ENCODE peak calls at places on chromosomes 12 and 14, in nine cellular contexts. A is CD4-positive, alpha-beta T cell; V is kidney; Y is hepatocyte; P is brain microvascular endothelial cell; F is CD8-positive, alpha-beta memory T cell; L is body of pancreas; Z is H9; G is transverse colon. T is an unnamed sample.

GRCh38 chr14:77950371-77950770 is 150.5 kb downstream of the ADCK1 start:
- DNase-seq in Y (no peak), Z (no peak), L (no peak), V (no peak), P (no peak), A (no peak), F (no peak), G (no peak), T (no peak)

GRCh38 chr14:89165189-89165809 is 251.7 kb downstream of the FOXN3 start:
- DNase-seq in Z (no peak), L (no peak), P (peak), F (no peak), G (no peak), V (no peak), Y (no peak), A (no peak), T (peak)

GRCh38 chr14:98725196-98725595 is 546.8 kb downstream of the BCL11B start:
- DNase-seq in F (no peak), A (no peak), L (no peak), G (no peak), V (no peak), P (no peak), Y (no peak), Z (no peak), T (no peak)

GRCh38 chr12:6533653-6534157 is 612 bp upstream of the GAPDH start:
- DNase-seq in V (peak), P (no peak), Y (peak), G (peak), Z (peak), F (no peak), L (peak), A (no peak), T (peak)

GRCh38 chr14:89973234-89973823 is 17.6 kb downstream of the TDP1 start:
- DNase-seq in P (peak), V (peak), A (no peak), G (peak), Z (peak), F (peak), L (peak), Y (peak), T (peak)

GRCh38 chr12:122123051-122123760 is 44.6 kb downstream of the MLXIP start:
- DNase-seq in L (peak), P (peak), G (peak), V (peak), F (peak), Z (peak), A (peak), Y (peak), T (no peak)

GRCh38 chr12:112986291-112986800 is 8.0 kb downstream of the OAS2 start:
- DNase-seq in A (no peak), Z (no peak), F (no peak), V (no peak), Y (no peak), G (no peak), P (no peak), L (no peak), T (no peak)

GRCh38 chr12:56894698-56895368 is 39.4 kb downstream of the SDR9C7 start:
- DNase-seq in V (no peak), G (no peak), P (no peak), F (no peak), L (no peak), Z (no peak), A (no peak), Y (no peak), T (no peak)

GRCh38 chr12:77032406-77032805 is 33.0 kb downstream of the E2F7 start:
- DNase-seq in P (no peak), G (no peak), Y (no peak), A (no peak), Z (no peak), V (no peak), F (no peak), L (no peak), T (no peak)

GRCh38 chr12:114396869-114397719 is 8.8 kb downstream of the TBX5 start:
- DNase-seq in P (no peak), Y (no peak), A (no peak), L (no peak), G (no peak), Z (no peak), V (no peak), F (no peak), T (no peak)

GRCh38 chr12:29082522-29082921 is 66.6 kb upstream of the FAR2 start:
- DNase-seq in F (no peak), P (no peak), Y (no peak), G (no peak), Z (no peak), V (no peak), A (no peak), L (no peak), T (no peak)

GRCh38 chr12:5537771-5538170 is 105.9 kb downstream of the NTF3 start:
- DNase-seq in F (no peak), Y (no peak), L (no peak), G (no peak), P (no peak), V (no peak), A (no peak), Z (no peak), T (no peak)

GRCh38 chr14:85063747-85064146 is 466.2 kb upstream of the FLRT2 start:
- DNase-seq in G (no peak), V (no peak), Z (no peak), Y (no peak), P (no peak), F (no peak), A (no peak), L (no peak), T (no peak)

GRCh38 chr12:51368640-51369517 is 22.3 kb downstream of the GALNT6 start:
- DNase-seq in L (peak), Z (peak), V (peak), F (peak), Y (no peak), G (peak), A (peak), P (peak), T (peak)

GRCh38 chr12:6688543-6688999 is 604 bp downstream of the ZNF384 start:
- DNase-seq in G (peak), V (peak), P (peak), A (peak), F (no peak), L (peak), Z (no peak), Y (peak), T (peak)

GRCh38 chr12:68138480-68138879 is 21.1 kb downstream of the IFNG start:
- DNase-seq in L (no peak), Z (no peak), P (no peak), A (no peak), F (no peak), V (no peak), G (no peak), Y (no peak), T (no peak)

GRCh38 chr14:94038510-94038909 is 12.4 kb downstream of the OTUB2 start:
- DNase-seq in Z (no peak), P (no peak), A (no peak), Y (no peak), V (no peak), F (no peak), G (no peak), L (no peak), T (no peak)

GRCh38 chr14:101634453-101635237 is 73.3 kb downstream of the DIO3 start:
- DNase-seq in F (no peak), G (no peak), V (no peak), Z (peak), P (no peak), L (no peak), A (no peak), Y (no peak), T (no peak)

GRCh38 chr12:54991161-54991991 is 6.8 kb upstream of the TESPA1 start:
- DNase-seq in F (no peak), A (no peak), Z (no peak), G (no peak), P (no peak), L (no peak), V (no peak), Y (no peak), T (no peak)

GRCh38 chr12:100672075-100672592 is 98.7 kb downstream of the GAS2L3 start:
- DNase-seq in P (no peak), F (no peak), Y (no peak), L (peak), Z (peak), A (no peak), G (peak), V (no peak), T (peak)

GRCh38 chr12:42887657-42888056 is 298.1 kb upstream of the PRICKLE1 start:
- DNase-seq in G (no peak), P (no peak), Y (no peak), A (no peak), F (no peak), L (no peak), V (no peak), Z (no peak), T (no peak)

GRCh38 chr12:49440031-49440430 is 72.8 kb downstream of the SPATS2 start:
- DNase-seq in L (no peak), Z (no peak), A (no peak), G (no peak), V (no peak), F (no peak), Y (no peak), P (no peak), T (no peak)

GRCh38 chr14:75428230-75429104 is 645 bp downstream of the JDP2 start:
- DNase-seq in L (peak), F (no peak), Z (no peak), P (no peak), A (no peak), G (peak), Y (peak), V (peak), T (peak)

GRCh38 chr14:103067231-103067954 is 10.0 kb upstream of the CDC42BPB start:
- DNase-seq in Z (no peak), Y (no peak), P (no peak), A (no peak), L (no peak), V (peak), F (no peak), G (peak), T (peak)

GRCh38 chr12:28574746-28575592 is 384.7 kb downstream of the CCDC91 start:
- DNase-seq in V (no peak), G (peak), P (no peak), Z (no peak), F (no peak), A (no peak), Y (no peak), L (peak), T (no peak)

GRCh38 chr12:402127-402456 is 648 bp downstream of the CCDC77 start:
- DNase-seq in V (no peak), P (peak), Y (peak), Z (no peak), F (no peak), L (no peak), G (no peak), A (no peak), T (no peak)

GRCh38 chr12:19894049-19894448 is 454.8 kb downstream of the AEBP2 start:
- DNase-seq in F (no peak), G (no peak), A (no peak), Y (no peak), V (no peak), P (no peak), L (no peak), Z (no peak), T (no peak)

GRCh38 chr12:19894803-19895202 is 455.5 kb downstream of the AEBP2 start:
- DNase-seq in Z (no peak), L (no peak), P (peak), Y (no peak), V (no peak), G (no peak), A (no peak), F (no peak), T (no peak)

GRCh38 chr12:19898009-19898408 is 458.7 kb downstream of the AEBP2 start:
- DNase-seq in A (no peak), V (no peak), P (no peak), G (no peak), Z (no peak), L (no peak), Y (no peak), F (no peak), T (no peak)

GRCh38 chr12:19895609-19896008 is 456.3 kb downstream of the AEBP2 start:
- DNase-seq in P (no peak), V (no peak), Y (no peak), F (no peak), Z (no peak), A (no peak), G (no peak), L (no peak), T (no peak)

DNA sequence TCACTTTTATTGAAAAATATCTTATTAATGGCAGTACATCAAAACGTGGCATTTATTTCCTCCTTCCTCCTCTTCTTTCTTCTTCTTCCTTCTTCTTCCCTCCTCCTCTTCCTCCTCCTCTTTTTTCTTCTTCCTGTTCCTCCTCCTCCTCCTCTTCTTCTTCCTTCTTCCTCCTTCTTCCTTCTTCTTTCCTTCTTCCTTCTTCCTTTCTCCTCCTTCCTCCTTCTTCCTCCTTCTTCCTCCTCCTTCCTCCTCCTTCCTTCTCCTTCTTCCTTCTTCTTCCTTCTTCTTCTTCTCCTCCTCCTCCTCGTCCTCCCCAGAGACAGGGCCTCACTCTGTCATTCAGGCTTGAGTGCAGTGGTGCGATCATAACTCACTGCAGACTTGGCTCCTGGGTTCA is 457.2 kb downstream of the AEBP2 start:
- DNase-seq in F (no peak), V (no peak), A (no peak), Y (no peak), P (no peak), L (no peak), Z (no peak), G (no peak), T (no peak)
- H3K27ac ChIP-seq in F (no peak), V (no peak), A (no peak), Y (no peak), P (no peak), L (no peak), Z (no peak), G (no peak), T (no peak)

GRCh38 chr12:79557690-79558315 is 133.0 kb downstream of the PAWR start:
- DNase-seq in V (no peak), Y (no peak), A (no peak), G (no peak), F (no peak), L (no peak), P (no peak), Z (no peak), T (no peak)
- H3K27ac ChIP-seq in V (no peak), Y (no peak), A (no peak), G (no peak), F (no peak), L (no peak), P (no peak), Z (no peak), T (no peak)

GRCh38 chr14:96363751-96364336 is 518 bp downstream of the GSKIP start:
- DNase-seq in Z (peak), F (peak), G (peak), Y (peak), L (peak), P (peak), A (peak), V (no peak), T (peak)
- H3K27ac ChIP-seq in Z (no peak), F (peak), G (peak), Y (peak), L (peak), P (peak), A (peak), V (peak), T (no peak)

GRCh38 chr12:64678248-64678647 is 68.0 kb downstream of the RASSF3 start:
- DNase-seq in L (peak), F (no peak), Z (no peak), Y (no peak), A (no peak), G (no peak), V (no peak), P (no peak), T (no peak)
- H3K27ac ChIP-seq in L (no peak), F (peak), Z (no peak), Y (no peak), A (peak), G (peak), V (no peak), P (no peak), T (peak)

T was measured in right cardiac atrium.